ENCODE peak calls at places on chromosomes 2 and 18, in eight cellular contexts. M, C, Y, H, E, S, B and W are unnamed samples.

GRCh38 chr2:152028182-152028862 is 70.5 kb downstream of the CACNB4 start:
- DNase-seq in B (no peak), M (no peak), S (peak), C (peak), H (no peak), E (peak), Y (no peak), W (no peak)

GRCh38 chr2:217729426-217730058 is 273.3 kb downstream of the TNS1 start:
- DNase-seq in H (no peak), Y (peak), B (no peak), M (peak), S (peak), C (no peak), E (no peak), W (no peak)

GRCh38 chr18:2395427-2396161 is 175.7 kb downstream of the METTL4 start:
- DNase-seq in B (no peak), M (no peak), E (no peak), S (no peak), H (no peak), Y (no peak), C (no peak), W (no peak)

GRCh38 chr2:121284424-121285076 is 452 bp downstream of the TFCP2L1 start:
- DNase-seq in B (no peak), C (no peak), E (no peak), S (no peak), M (no peak), Y (no peak), H (no peak), W (no peak)

GRCh38 chr2:6949009-6949351 is 31.8 kb downstream of the RNF144A start:
- DNase-seq in E (no peak), S (no peak), C (no peak), M (no peak), B (no peak), H (no peak), Y (peak), W (no peak)

GRCh38 chr2:222844323-222844722 is 16.5 kb upstream of the ACSL3 start:
- DNase-seq in C (peak), M (no peak), Y (peak), H (no peak), S (peak), E (no peak), B (peak), W (peak)

GRCh38 chr2:60826126-60826525 is 55.2 kb upstream of the REL start:
- DNase-seq in B (no peak), S (no peak), M (no peak), C (no peak), E (no peak), Y (no peak), H (no peak), W (no peak)

GRCh38 chr18:48002933-48003365 is 72.5 kb upstream of the SMAD2 start:
- DNase-seq in S (peak), E (no peak), Y (peak), B (no peak), H (no peak), M (no peak), C (peak), W (peak)

GRCh38 chr18:49697757-49698595 is 115.4 kb downstream of the ACAA2 start:
- DNase-seq in S (peak), M (no peak), H (no peak), Y (peak), B (no peak), C (no peak), E (no peak), W (no peak)

GRCh38 chr2:19346983-19347618 is 11.3 kb downstream of the OSR1 start:
- DNase-seq in M (no peak), Y (no peak), H (no peak), B (peak), E (no peak), C (no peak), S (no peak), W (no peak)

GRCh38 chr18:61209802-61210201 is 123.4 kb upstream of the CDH20 start:
- DNase-seq in Y (peak), H (no peak), E (no peak), S (peak), C (no peak), B (no peak), M (peak), W (no peak)

GRCh38 chr2:82314836-82315472 is 2010.4 kb upstream of the LRRTM1 start:
- DNase-seq in H (no peak), C (no peak), B (no peak), S (no peak), Y (no peak), M (no peak), E (no peak), W (no peak)

GRCh38 chr2:226905718-226906438 is 70.0 kb downstream of the RHBDD1 start:
- DNase-seq in M (no peak), S (no peak), B (no peak), H (no peak), Y (no peak), C (no peak), E (peak), W (no peak)

GRCh38 chr2:44548221-44549098 is 186.7 kb downstream of the CAMKMT start:
- DNase-seq in Y (peak), E (no peak), M (no peak), H (no peak), C (no peak), S (no peak), B (no peak), W (no peak)

DNA sequence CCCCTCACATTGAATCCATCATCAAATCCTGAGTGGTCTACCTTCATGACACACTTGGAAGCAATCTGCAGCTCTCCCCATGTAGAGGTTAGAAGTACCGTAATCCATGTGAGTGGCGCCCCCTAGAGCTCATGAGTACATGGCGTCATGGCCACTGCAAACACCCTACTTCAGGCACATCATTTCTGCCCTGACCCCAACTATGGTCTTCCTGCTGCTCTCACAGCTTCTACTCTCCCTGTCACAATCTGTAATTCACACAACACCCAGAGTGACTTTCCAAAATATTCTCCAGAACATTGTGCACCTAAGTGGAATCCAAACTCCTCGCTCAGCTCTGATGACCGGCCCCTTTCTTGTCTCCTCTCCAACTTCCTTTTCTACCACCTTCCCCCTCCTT is 141.9 kb downstream of the ANKRD44 start:
- DNase-seq in B (peak), H (peak), E (peak), C (peak), Y (peak), M (peak), S (peak), W (peak)
- TF ChIP-seq CTCF in B (peak), H (peak), E (peak), C (peak), Y (peak), M (peak), S (peak), W (peak)

GRCh38 chr2:129934044-129934822 is 45.2 kb upstream of the RAB6C start:
- DNase-seq in M (no peak), E (no peak), B (no peak), C (no peak), Y (peak), S (no peak), H (no peak), W (no peak)
- H3K4me3 ChIP-seq in M (peak), E (no peak), B (no peak), C (no peak), Y (peak), S (peak), H (no peak), W (no peak)

GRCh38 chr18:42137671-42138375 is 182.8 kb downstream of the PIK3C3 start:
- DNase-seq in Y (no peak), E (no peak), B (no peak), S (no peak), H (no peak), C (no peak), M (peak), W (no peak)

GRCh38 chr18:42141439-42141838 is 186.4 kb downstream of the PIK3C3 start:
- DNase-seq in S (peak), B (no peak), H (no peak), Y (peak), C (no peak), M (no peak), E (no peak), W (peak)
- TF ChIP-seq CTCF in S (peak), B (no peak), H (no peak), Y (no peak), C (no peak), M (no peak), E (no peak), W (no peak)

DNA sequence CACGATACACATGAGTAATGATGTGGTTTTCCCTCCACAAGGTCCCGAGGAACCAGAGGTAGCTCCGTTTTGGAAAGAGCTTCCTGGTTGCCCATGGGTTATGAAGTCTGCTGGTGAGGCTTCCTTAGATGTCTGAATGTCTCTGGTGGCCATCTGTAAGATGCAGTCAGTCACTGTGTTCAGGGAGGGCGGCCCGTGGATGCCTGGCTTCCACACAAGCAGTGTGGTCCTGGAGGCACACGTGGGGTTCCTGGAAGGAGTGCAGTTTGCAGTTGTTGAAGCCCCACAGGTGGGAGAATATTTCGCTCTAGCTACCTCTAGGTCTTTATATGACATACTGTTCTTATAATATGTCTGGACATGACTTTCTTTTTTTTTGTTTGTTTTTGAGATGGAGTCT is 209.0 kb downstream of the FAM210A start:
- DNase-seq in Y (no peak), M (no peak), H (no peak), C (no peak), B (no peak), S (no peak), E (no peak), W (no peak)
- H3K4me3 ChIP-seq in Y (no peak), M (no peak), H (no peak), C (no peak), B (no peak), S (no peak), E (no peak), W (no peak)

GRCh38 chr18:11163668-11164067 is 14.3 kb upstream of the PIEZO2 start:
- DNase-seq in S (no peak), B (peak), E (peak), Y (no peak), C (no peak), M (no peak), H (no peak), W (peak)
- TF ChIP-seq CTCF in S (no peak), B (peak), E (peak), Y (no peak), C (peak), M (peak), H (no peak), W (peak)

GRCh38 chr2:174328309-174329156 is 6.2 kb upstream of the SP9 start:
- DNase-seq in B (no peak), M (no peak), H (no peak), Y (peak), S (no peak), C (no peak), E (no peak), W (no peak)

GRCh38 chr2:174325932-174326879 is 8.5 kb upstream of the SP9 start:
- DNase-seq in Y (peak), C (peak), H (no peak), B (no peak), E (no peak), M (no peak), S (peak), W (peak)

GRCh38 chr2:174326880-174327558 is 7.7 kb upstream of the SP9 start:
- DNase-seq in E (no peak), S (no peak), Y (no peak), H (no peak), B (no peak), C (no peak), M (no peak), W (no peak)

GRCh38 chr2:174327958-174328308 is 6.8 kb upstream of the SP9 start:
- DNase-seq in M (no peak), Y (no peak), S (no peak), H (no peak), E (no peak), B (no peak), C (no peak), W (no peak)

DNA sequence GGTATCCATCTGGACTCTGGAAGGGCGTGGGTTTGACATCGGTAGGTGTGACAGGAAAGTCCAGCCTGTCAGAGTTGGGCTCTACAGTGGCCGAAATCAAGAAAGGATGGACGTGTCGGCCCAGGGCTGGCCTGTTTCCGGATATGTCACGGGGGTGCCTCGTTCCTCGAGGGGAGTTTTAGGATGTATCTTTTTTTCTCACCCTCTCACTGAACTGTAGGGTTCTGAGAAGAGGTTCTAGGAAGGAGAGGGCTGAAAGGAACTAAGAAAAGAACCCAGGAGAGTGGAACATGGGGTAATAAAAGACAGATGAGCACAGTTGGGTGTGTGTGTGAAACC is 7.2 kb upstream of the SP9 start:
- DNase-seq in B (no peak), C (no peak), Y (no peak), M (no peak), S (no peak), H (no peak), E (no peak), W (no peak)
- H3K4me3 ChIP-seq in B (no peak), C (no peak), Y (no peak), M (no peak), S (no peak), H (no peak), E (no peak), W (no peak)

DNA sequence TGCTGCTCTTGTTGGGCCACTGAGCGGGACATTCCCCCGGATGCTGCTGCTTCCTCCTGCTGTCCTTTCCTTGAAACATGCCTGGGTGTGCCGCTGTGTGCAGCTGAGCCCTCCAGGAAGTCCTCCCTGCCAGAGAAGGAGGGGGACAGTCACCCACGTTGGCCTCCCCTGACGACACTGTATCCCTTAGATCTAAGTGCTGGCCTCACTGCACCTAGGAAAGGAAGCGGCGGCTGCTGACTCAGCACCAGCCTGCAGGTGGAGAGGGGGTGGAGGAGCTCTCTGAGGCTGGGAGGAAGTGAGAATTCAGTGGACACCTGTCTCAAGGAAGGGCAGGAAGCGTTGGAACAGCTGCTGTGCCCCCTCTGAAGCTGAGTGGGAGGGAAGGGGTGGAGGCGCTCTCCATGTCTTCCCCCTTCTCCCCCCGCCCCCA is 239.8 kb downstream of the HAUS1 start:
- DNase-seq in B (peak), Y (no peak), M (no peak), C (no peak), E (peak), H (no peak), S (no peak), W (no peak)
- TF ChIP-seq CTCF in B (no peak), Y (no peak), M (no peak), C (no peak), E (peak), H (no peak), S (no peak), W (no peak)

DNA sequence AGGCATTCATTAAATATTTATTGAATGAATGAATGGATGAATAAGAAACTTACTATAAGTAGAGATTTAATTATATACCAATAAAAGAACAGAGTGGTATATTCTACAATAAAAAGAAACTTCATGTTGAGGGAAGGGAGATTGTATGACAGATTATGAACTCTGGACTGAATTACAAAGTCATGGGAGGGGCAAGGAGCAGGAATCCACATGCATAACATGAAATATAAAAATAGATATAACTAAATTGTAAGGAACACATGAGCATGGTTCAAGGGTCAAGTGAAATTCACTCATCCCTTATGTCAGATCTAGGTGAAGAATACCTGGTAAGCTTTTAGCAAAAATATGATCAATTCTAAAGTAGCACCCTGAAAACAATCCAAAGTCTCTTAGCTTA is 27.1 kb upstream of the TLK1 start:
- DNase-seq in M (no peak), Y (no peak), C (no peak), E (no peak), S (no peak), B (no peak), H (no peak), W (no peak)
- H3K4me3 ChIP-seq in M (no peak), Y (no peak), C (no peak), E (no peak), S (no peak), B (no peak), H (no peak), W (no peak)

GRCh38 chr18:68985172-68985820 is 187.4 kb downstream of the CCDC102B start:
- DNase-seq in C (no peak), H (no peak), B (no peak), Y (no peak), E (peak), M (no peak), S (no peak), W (no peak)
- TF ChIP-seq CTCF in C (no peak), H (no peak), B (no peak), Y (no peak), E (no peak), M (no peak), S (no peak), W (no peak)

DNA sequence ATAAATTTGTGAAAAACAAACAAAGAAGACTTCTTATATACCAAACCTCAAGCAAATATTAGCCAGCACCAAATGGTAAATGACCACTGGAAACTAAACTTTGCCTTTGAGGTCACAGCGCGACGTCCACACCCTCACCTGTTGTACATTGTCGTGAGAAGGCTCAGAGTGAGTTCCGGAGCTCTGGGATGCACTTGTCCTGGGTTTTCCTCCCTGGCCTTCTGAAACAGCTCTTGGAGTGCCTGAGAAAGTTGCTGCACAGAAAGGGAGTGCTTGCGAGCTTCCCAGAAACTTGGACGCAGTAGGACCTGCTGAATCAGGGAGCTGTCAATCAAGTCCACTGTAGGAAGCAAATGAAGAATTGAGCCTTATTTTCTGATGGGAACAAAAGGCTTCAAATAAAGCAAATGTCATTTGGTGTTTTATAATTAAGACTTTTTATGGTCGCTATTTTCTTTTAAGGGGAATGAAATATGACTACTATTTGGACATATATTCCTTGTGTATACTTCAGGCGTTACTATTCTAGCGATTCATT is 11.0 kb downstream of the DYTN start:
- DNase-seq in B (no peak), E (no peak), C (no peak), S (no peak), Y (no peak), H (no peak), M (no peak), W (no peak)
- H3K4me3 ChIP-seq in B (no peak), E (no peak), C (no peak), S (no peak), Y (no peak), H (no peak), M (no peak), W (no peak)